ENCODE peak calls at places on chromosomes 2 and 18, in seven cellular contexts. G is WERI-Rb-1, V is heart left ventricle, J is ascending aorta, D is SK-N-SH, Q is neural progenitor cell, A is bronchial epithelial cell. P is an unnamed sample.

GRCh38 chr2:121284424-121285076 is 452 bp downstream of the TFCP2L1 start:
- DNase-seq in G (peak; percentile 67), V (no peak), J (no peak), D (peak; percentile 75), Q (peak; percentile 36), A (no peak), P (no peak)

GRCh38 chr2:234861841-234862735 is 89.7 kb upstream of the SH3BP4 start:
- DNase-seq in G (no peak), V (peak; percentile 77), J (no peak), D (no peak), Q (no peak), A (peak; percentile 46), P (no peak)

GRCh38 chr18:43279015-43279758 is 1.9 kb upstream of the SYT4 start:
- DNase-seq in G (peak; percentile 36), V (no peak), J (no peak), D (peak; percentile 73), Q (peak; percentile 62), A (peak; percentile 46), P (peak; percentile 10)

GRCh38 chr2:223590964-223591363 is 11.2 kb downstream of the SCG2 start:
- DNase-seq in G (no peak), V (no peak), J (no peak), D (no peak), Q (no peak), A (no peak), P (no peak)

GRCh38 chr18:1246827-1247226 is 342.2 kb downstream of the ADCYAP1 start:
- DNase-seq in G (no peak), V (no peak), J (no peak), D (no peak), Q (no peak), A (no peak), P (no peak)

GRCh38 chr18:23170137-23170536 is 34.9 kb downstream of the CABLES1 start:
- DNase-seq in G (no peak), V (no peak), J (no peak), D (no peak), Q (no peak), A (no peak), P (no peak)

GRCh38 chr18:7725473-7725872 is 158.4 kb downstream of the PTPRM start:
- DNase-seq in G (no peak), V (no peak), J (no peak), D (no peak), Q (no peak), A (no peak), P (no peak)

GRCh38 chr2:179939282-179939681 is 67.8 kb downstream of the CWC22 start:
- DNase-seq in G (no peak), V (no peak), J (no peak), D (no peak), Q (no peak), A (no peak), P (no peak)

GRCh38 chr2:5673148-5673860 is 18.9 kb upstream of the SOX11 start:
- DNase-seq in G (peak; percentile 76), V (no peak), J (no peak), D (peak; percentile 85), Q (peak; percentile 67), A (no peak), P (no peak)

GRCh38 chr2:116510117-116510671 is 1304.3 kb upstream of the DDX18 start:
- DNase-seq in G (peak; percentile 5), V (no peak), J (no peak), D (peak; percentile 10), Q (peak; percentile 59), A (peak; percentile 22), P (no peak)

GRCh38 chr2:138724296-138724695 is 55.9 kb downstream of the NXPH2 start:
- DNase-seq in G (no peak), V (no peak), J (no peak), D (no peak), Q (peak; percentile 81), A (no peak), P (no peak)

GRCh38 chr2:54524236-54524991 is 68.3 kb downstream of the SPTBN1 start:
- DNase-seq in G (no peak), V (peak; percentile 53), J (no peak), D (no peak), Q (no peak), A (peak; percentile 85), P (peak; percentile 73)

GRCh38 chr2:106562232-106562631 is 75.1 kb downstream of the CD8B2 start:
- DNase-seq in G (no peak), V (no peak), J (no peak), D (no peak), Q (no peak), A (no peak), P (no peak)

GRCh38 chr2:159091981-159092380 is 123.5 kb downstream of the TANC1 start:
- DNase-seq in G (no peak), V (no peak), J (no peak), D (no peak), Q (no peak), A (no peak), P (no peak)

GRCh38 chr18:7307586-7307985 is 76.7 kb downstream of the LRRC30 start:
- DNase-seq in G (no peak), V (no peak), J (no peak), D (no peak), Q (no peak), A (no peak), P (no peak)

GRCh38 chr2:69177785-69178636 is 165.0 kb downstream of the ANTXR1 start:
- DNase-seq in G (peak; percentile 98), V (peak; percentile 90), J (peak; percentile 93), D (peak; percentile 44), Q (peak; percentile 96), A (peak; percentile 83), P (no peak)

GRCh38 chr18:39184176-39184575 is 1618.6 kb upstream of the CELF4 start:
- DNase-seq in G (no peak), V (no peak), J (no peak), D (peak; percentile 22), Q (no peak), A (no peak), P (no peak)

GRCh38 chr2:1593371-1594205 is 150.7 kb downstream of the PXDN start:
- DNase-seq in G (no peak), V (peak; percentile 69), J (no peak), D (peak; percentile 99), Q (peak; percentile 53), A (peak; percentile 68), P (peak; percentile 74)

GRCh38 chr2:57685047-57685446 is 361.6 kb upstream of the VRK2 start:
- DNase-seq in G (no peak), V (no peak), J (no peak), D (no peak), Q (no peak), A (no peak), P (no peak)

GRCh38 chr2:14188431-14188830 is 444.1 kb upstream of the LRATD1 start:
- DNase-seq in G (no peak), V (no peak), J (no peak), D (no peak), Q (no peak), A (no peak), P (no peak)

GRCh38 chr2:112541315-112542122 is 746 bp upstream of the POLR1B start:
- DNase-seq in G (peak; percentile 64), V (peak; percentile 78), J (no peak), D (peak; percentile 88), Q (peak; percentile 79), A (no peak), P (no peak)

GRCh38 chr2:119234021-119235019 is 10.7 kb downstream of the STEAP3 start:
- DNase-seq in G (peak; percentile 57), V (no peak), J (no peak), D (peak; percentile 49), Q (peak; percentile 90), A (no peak), P (no peak)

DNA sequence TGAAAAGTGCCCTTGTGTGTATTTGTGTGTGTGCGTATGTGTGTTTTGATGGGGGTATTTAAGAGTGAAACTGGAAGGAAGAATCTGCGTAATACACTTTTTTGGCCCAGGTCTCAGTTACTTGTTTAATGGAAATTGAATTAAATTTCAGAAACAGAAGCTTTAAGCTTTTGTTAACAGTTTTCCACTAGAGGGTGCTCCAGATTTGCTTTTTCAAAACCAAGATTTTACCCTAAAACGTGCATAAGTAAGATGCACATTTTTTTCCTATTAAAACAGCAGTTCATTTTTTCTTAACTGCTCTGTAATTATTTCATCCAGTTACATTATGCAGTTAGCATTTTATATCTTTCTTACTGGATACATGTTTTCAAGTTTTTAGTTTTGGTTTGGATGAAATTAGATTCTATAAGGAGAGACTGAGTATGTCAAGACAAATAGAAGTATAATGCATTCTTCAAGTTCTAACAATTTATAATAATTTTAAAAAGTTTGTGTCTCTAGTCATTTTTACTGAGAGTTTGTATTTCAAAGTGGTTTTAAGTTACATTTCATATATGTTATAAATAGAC is 97.2 kb downstream of the PIK3C3 start:
- DNase-seq in G (no peak), V (no peak), J (no peak), D (peak; percentile 9), Q (peak; percentile 1), A (no peak), P (no peak)
- TF ChIP-seq CTCF in G (peak; percentile 7), V (peak; percentile 45), J (peak; percentile 3), D (peak; percentile 72), Q (peak; percentile 56), A (peak; percentile 6), P (peak; percentile 58)

GRCh38 chr18:63314062-63314790 is 5.3 kb downstream of the BCL2 start:
- DNase-seq in G (no peak), V (no peak), J (no peak), D (no peak), Q (no peak), A (no peak), P (no peak)
- H3K4me3 ChIP-seq in G (no peak overlapping the region), V (no peak overlapping the region), J (no peak overlapping the region), D (no peak overlapping the region), Q (no peak overlapping the region), A (no peak overlapping the region), P (no peak overlapping the region)

GRCh38 chr2:24836206-24836605 is 43.0 kb downstream of the CENPO start:
- DNase-seq in G (no peak), V (no peak), J (no peak), D (no peak), Q (no peak), A (no peak), P (no peak)
- H3K36me3 ChIP-seq in G (peaks cover 74% of the 10 kb centered on the region), V (peaks cover 32% of the 10 kb centered on the region), J (peaks cover 23% of the 10 kb centered on the region), D (no peaks in the 10 kb centered on the region), Q (no peaks in the 10 kb centered on the region), A (peaks cover 7% of the 10 kb centered on the region), P (no peaks in the 10 kb centered on the region)

GRCh38 chr2:229636568-229636967 is 77.8 kb downstream of the DNER start:
- DNase-seq in G (no peak), V (no peak), J (no peak), D (no peak), Q (no peak), A (peak; percentile 15), P (no peak)

GRCh38 chr2:229642371-229642770 is 72.0 kb downstream of the DNER start:
- DNase-seq in G (no peak), V (no peak), J (no peak), D (no peak), Q (no peak), A (peak; percentile 46), P (no peak)

GRCh38 chr2:229641676-229642075 is 72.7 kb downstream of the DNER start:
- DNase-seq in G (no peak), V (no peak), J (no peak), D (no peak), Q (no peak), A (no peak), P (no peak)
- TF ChIP-seq CTCF in G (no peak), V (no peak), J (no peak), D (peak; percentile 20), Q (peak; percentile 23), A (no peak), P (peak; percentile 3)